ENCODE peak calls at places on chromosome 10, in nine cellular contexts. One of them, this sample, is unnamed.

GRCh38 chr10:79188154-79188763 is 119.5 kb downstream of the ZMIZ1 start:
- DNase-seq in Right ventricle myocardium superior: no peak
- DNase-seq in NCI-H446 treated with DMSO at 0.1 percent for 48 hours: no peak
- DNase-seq in heart left ventricle: no peak
- DNase-seq in Daoy: no peak
- DNase-seq in ELF-1: peak
- DNase-seq in posterior cingulate gyrus: no peak
- DNase-seq in NCI-H2107: no peak
- DNase-seq in activated CD8-positive, alpha-beta memory T cell treated with anti-CD3 and anti-CD28 coated beads, Interleukin-2, amount 50 U/mL, for 4 hours: no peak
- DNase-seq in this sample: no peak

GRCh38 chr10:124534231-124534798 is 72.7 kb downstream of the LHPP start:
- DNase-seq in activated CD8-positive, alpha-beta memory T cell treated with anti-CD3 and anti-CD28 coated beads, Interleukin-2, amount 50 U/mL, for 4 hours: no peak
- DNase-seq in NCI-H2107: no peak
- DNase-seq in heart left ventricle: no peak
- DNase-seq in NCI-H446 treated with DMSO at 0.1 percent for 48 hours: no peak
- DNase-seq in posterior cingulate gyrus: peak
- DNase-seq in Daoy: no peak
- DNase-seq in Right ventricle myocardium superior: peak
- DNase-seq in ELF-1: peak
- DNase-seq in this sample: no peak

GRCh38 chr10:119947325-119947724 is 54.8 kb downstream of the SEC23IP start:
- DNase-seq in Right ventricle myocardium superior: no peak
- DNase-seq in heart left ventricle: no peak
- DNase-seq in NCI-H2107: no peak
- DNase-seq in NCI-H446 treated with DMSO at 0.1 percent for 48 hours: no peak
- DNase-seq in activated CD8-positive, alpha-beta memory T cell treated with anti-CD3 and anti-CD28 coated beads, Interleukin-2, amount 50 U/mL, for 4 hours: no peak
- DNase-seq in posterior cingulate gyrus: no peak
- DNase-seq in ELF-1: no peak
- DNase-seq in Daoy: no peak
- DNase-seq in this sample: no peak

GRCh38 chr10:97179311-97179710 is 6.4 kb downstream of the SLIT1 start:
- DNase-seq in activated CD8-positive, alpha-beta memory T cell treated with anti-CD3 and anti-CD28 coated beads, Interleukin-2, amount 50 U/mL, for 4 hours: no peak
- DNase-seq in Daoy: no peak
- DNase-seq in ELF-1: no peak
- DNase-seq in NCI-H446 treated with DMSO at 0.1 percent for 48 hours: no peak
- DNase-seq in Right ventricle myocardium superior: no peak
- DNase-seq in heart left ventricle: no peak
- DNase-seq in NCI-H2107: no peak
- DNase-seq in posterior cingulate gyrus: no peak
- DNase-seq in this sample: no peak

GRCh38 chr10:10785627-10786333 is 231.9 kb upstream of the CELF2 start:
- DNase-seq in Right ventricle myocardium superior: no peak
- DNase-seq in heart left ventricle: no peak
- DNase-seq in Daoy: no peak
- DNase-seq in activated CD8-positive, alpha-beta memory T cell treated with anti-CD3 and anti-CD28 coated beads, Interleukin-2, amount 50 U/mL, for 4 hours: no peak
- DNase-seq in ELF-1: no peak
- DNase-seq in posterior cingulate gyrus: no peak
- DNase-seq in NCI-H2107: no peak
- DNase-seq in NCI-H446 treated with DMSO at 0.1 percent for 48 hours: no peak
- DNase-seq in this sample: no peak

GRCh38 chr10:120691623-120692022 is 159.5 kb upstream of the WDR11 start:
- DNase-seq in NCI-H2107: no peak
- DNase-seq in NCI-H446 treated with DMSO at 0.1 percent for 48 hours: no peak
- DNase-seq in heart left ventricle: no peak
- DNase-seq in Daoy: no peak
- DNase-seq in Right ventricle myocardium superior: no peak
- DNase-seq in ELF-1: no peak
- DNase-seq in posterior cingulate gyrus: no peak
- DNase-seq in activated CD8-positive, alpha-beta memory T cell treated with anti-CD3 and anti-CD28 coated beads, Interleukin-2, amount 50 U/mL, for 4 hours: no peak
- DNase-seq in this sample: no peak

GRCh38 chr10:86400705-86401587 is 34.4 kb upstream of the GRID1 start:
- DNase-seq in Right ventricle myocardium superior: peak
- DNase-seq in activated CD8-positive, alpha-beta memory T cell treated with anti-CD3 and anti-CD28 coated beads, Interleukin-2, amount 50 U/mL, for 4 hours: peak
- DNase-seq in NCI-H446 treated with DMSO at 0.1 percent for 48 hours: no peak
- DNase-seq in NCI-H2107: no peak
- DNase-seq in ELF-1: peak
- DNase-seq in heart left ventricle: peak
- DNase-seq in posterior cingulate gyrus: peak
- DNase-seq in Daoy: peak
- DNase-seq in this sample: no peak

GRCh38 chr10:103470755-103471653 is 8.0 kb downstream of the CALHM3 start:
- DNase-seq in Daoy: peak
- DNase-seq in ELF-1: no peak
- DNase-seq in activated CD8-positive, alpha-beta memory T cell treated with anti-CD3 and anti-CD28 coated beads, Interleukin-2, amount 50 U/mL, for 4 hours: peak
- DNase-seq in posterior cingulate gyrus: no peak
- DNase-seq in NCI-H446 treated with DMSO at 0.1 percent for 48 hours: no peak
- DNase-seq in heart left ventricle: no peak
- DNase-seq in NCI-H2107: no peak
- DNase-seq in Right ventricle myocardium superior: peak
- DNase-seq in this sample: no peak

GRCh38 chr10:17453377-17454091 is 861 bp downstream of the ST8SIA6 start:
- DNase-seq in Daoy: peak
- DNase-seq in ELF-1: peak
- DNase-seq in heart left ventricle: peak
- DNase-seq in activated CD8-positive, alpha-beta memory T cell treated with anti-CD3 and anti-CD28 coated beads, Interleukin-2, amount 50 U/mL, for 4 hours: peak
- DNase-seq in posterior cingulate gyrus: no peak
- DNase-seq in NCI-H446 treated with DMSO at 0.1 percent for 48 hours: no peak
- DNase-seq in Right ventricle myocardium superior: peak
- DNase-seq in NCI-H2107: no peak
- DNase-seq in this sample: no peak

GRCh38 chr10:42954776-42955492 is 121.9 kb upstream of the RET start:
- DNase-seq in NCI-H446 treated with DMSO at 0.1 percent for 48 hours: no peak
- DNase-seq in heart left ventricle: peak
- DNase-seq in Daoy: no peak
- DNase-seq in posterior cingulate gyrus: no peak
- DNase-seq in NCI-H2107: no peak
- DNase-seq in Right ventricle myocardium superior: peak
- DNase-seq in activated CD8-positive, alpha-beta memory T cell treated with anti-CD3 and anti-CD28 coated beads, Interleukin-2, amount 50 U/mL, for 4 hours: no peak
- DNase-seq in ELF-1: no peak
- DNase-seq in this sample: no peak

GRCh38 chr10:93991596-93992284 is 2.0 kb upstream of the PLCE1 start:
- DNase-seq in ELF-1: peak
- DNase-seq in Right ventricle myocardium superior: peak
- DNase-seq in posterior cingulate gyrus: peak
- DNase-seq in NCI-H2107: no peak
- DNase-seq in NCI-H446 treated with DMSO at 0.1 percent for 48 hours: peak
- DNase-seq in Daoy: peak
- DNase-seq in activated CD8-positive, alpha-beta memory T cell treated with anti-CD3 and anti-CD28 coated beads, Interleukin-2, amount 50 U/mL, for 4 hours: no peak
- DNase-seq in heart left ventricle: no peak
- DNase-seq in this sample: no peak

This sample was measured in DMS79.